ENCODE peak calls at places on chromosomes 4 and X, in seven cellular contexts. R is NCI-H1092 treated with DMSO at 0.1 percent for 48 hours; J is Caki2; A is cardiac fibroblast; X is stimulated activated CD4-positive, alpha-beta T cell treated with anti-CD3 and anti-CD28 coated beads, Interleukin-4, amount 100 ng/mL, for 1 hour; Q is transverse colon; M is NCI-H460. N is an unnamed sample.
A peak's percentile ranks its signal among the peaks of the same experiment; 100 is the strongest.

GRCh38 chr4:183402771-183403170 is 41.7 kb upstream of the CDKN2AIP start:
- DNase-seq in R (peak; percentile 8), J (peak; percentile 90), A (no peak), X (no peak), Q (no peak), M (no peak), N (no peak)

GRCh38 chr4:128328106-128328505 is 40.5 kb upstream of the PGRMC2 start:
- DNase-seq in R (no peak), J (no peak), A (no peak), X (no peak), Q (no peak), M (no peak), N (no peak)

GRCh38 chr4:124596811-124597210 is 115.7 kb downstream of the ANKRD50 start:
- DNase-seq in R (no peak), J (no peak), A (no peak), X (no peak), Q (no peak), M (no peak), N (no peak)

GRCh38 chrX:22399793-22400192 is 127.1 kb downstream of the CBLL2 start:
- DNase-seq in R (no peak), J (peak; percentile 73), A (no peak), X (no peak), Q (no peak), M (peak; percentile 62), N (no peak)

GRCh38 chr4:173328236-173328901 is 5.8 kb downstream of the HMGB2 start:
- DNase-seq in R (no peak), J (no peak), A (no peak), X (no peak), Q (no peak), M (no peak), N (no peak)

GRCh38 chrX:50707376-50707775 is 106.6 kb downstream of the SHROOM4 start:
- DNase-seq in R (no peak), J (peak; percentile 6), A (no peak), X (no peak), Q (peak; percentile 15), M (no peak), N (no peak)

GRCh38 chr4:77451530-77451929 is 154.1 kb upstream of the CXCL13 start:
- DNase-seq in R (no peak), J (no peak), A (no peak), X (no peak), Q (no peak), M (no peak), N (no peak)

GRCh38 chr4:139844057-139844456 is 178.4 kb downstream of the MGST2 start:
- DNase-seq in R (no peak), J (no peak), A (no peak), X (no peak), Q (no peak), M (no peak), N (no peak)

GRCh38 chrX:75303795-75304194 is 29.9 kb downstream of the UPRT start:
- DNase-seq in R (no peak), J (peak; percentile 26), A (peak; percentile 72), X (no peak), Q (no peak), M (no peak), N (no peak)

GRCh38 chrX:41541381-41541780 is 94.2 kb downstream of the NYX start:
- DNase-seq in R (no peak), J (no peak), A (no peak), X (no peak), Q (no peak), M (no peak), N (no peak)

N was measured in ureter.